ENCODE peak calls at places on chromosome 11, in five cellular contexts. J is A549, W is GM12878, G is SK-N-SH, P is K562. C is an unnamed sample.

GRCh38 chr11:61345170-61345610 is 12.2 kb downstream of the TKFC start:
- DNase-seq in G (peak), W (no peak), P (no peak), J (no peak), C (no peak)

GRCh38 chr11:134385774-134386565 is 26.1 kb downstream of the B3GAT1 start:
- DNase-seq in W (no peak), P (no peak), G (peak), J (no peak), C (no peak)

GRCh38 chr11:26842883-26843282 is 121.0 kb upstream of the SLC5A12 start:
- DNase-seq in J (no peak), P (no peak), W (no peak), G (no peak), C (no peak)

GRCh38 chr11:7871056-7871455 is 60.0 kb downstream of the OR10A6 start:
- DNase-seq in J (no peak), W (no peak), G (no peak), P (no peak), C (peak)

GRCh38 chr11:125228425-125228824 is 63.9 kb downstream of the PKNOX2 start:
- DNase-seq in J (no peak), G (no peak), W (no peak), P (no peak), C (no peak)

GRCh38 chr11:13313005-13313819 is 35.6 kb downstream of the BMAL1 start:
- DNase-seq in W (no peak), J (no peak), P (no peak), G (no peak), C (no peak)

GRCh38 chr11:118544647-118545010 is 13.6 kb downstream of the TMEM25 start:
- DNase-seq in P (no peak), J (no peak), W (no peak), G (no peak), C (no peak)

GRCh38 chr11:17989306-17989705 is 23.5 kb downstream of the SERGEF start:
- DNase-seq in J (no peak), P (no peak), G (no peak), W (no peak), C (no peak)

GRCh38 chr11:84899134-84899533 is 728.0 kb downstream of the DLG2 start:
- DNase-seq in J (no peak), P (no peak), G (no peak), W (no peak), C (no peak)

GRCh38 chr11:3637201-3637600 is 4.6 kb downstream of the ART5 start:
- DNase-seq in P (no peak), W (no peak), J (no peak), G (no peak), C (no peak)

GRCh38 chr11:33564856-33565453 is 135.7 kb downstream of the C11orf91 start:
- DNase-seq in J (no peak), P (no peak), W (no peak), G (no peak), C (no peak)

GRCh38 chr11:117902001-117902855 is 25.8 kb upstream of the FXYD6 start:
- DNase-seq in J (no peak), G (no peak), W (no peak), P (no peak), C (no peak)

GRCh38 chr11:17498058-17498457 is 21.4 kb upstream of the ABCC8 start:
- DNase-seq in P (no peak), W (no peak), G (no peak), J (no peak), C (no peak)

GRCh38 chr11:73152086-73152853 is 10.2 kb upstream of the FCHSD2 start:
- DNase-seq in J (no peak), P (no peak), G (no peak), W (no peak), C (no peak)

GRCh38 chr11:107695446-107695845 is 16.4 kb downstream of the SLN start:
- DNase-seq in W (no peak), J (no peak), G (no peak), P (no peak), C (peak)

GRCh38 chr11:97454988-97455387 is 1065.2 kb downstream of the JRKL start:
- DNase-seq in G (peak), W (no peak), J (no peak), P (no peak), C (no peak)

GRCh38 chr11:119863811-119864601 is 135.0 kb upstream of the NECTIN1 start:
- DNase-seq in W (no peak), J (no peak), G (peak), P (no peak), C (no peak)

GRCh38 chr11:9753031-9753430 is 89.2 kb downstream of the SWAP70 start:
- DNase-seq in W (no peak), G (no peak), J (no peak), P (no peak), C (peak)

GRCh38 chr11:112292785-112293407 is 32.2 kb upstream of the PLET1 start:
- DNase-seq in J (peak), W (no peak), G (no peak), P (no peak), C (peak)

GRCh38 chr11:68338041-68338800 is 25.8 kb downstream of the LRP5 start:
- DNase-seq in W (no peak), P (no peak), J (peak), G (no peak), C (peak)

GRCh38 chr11:1233351-1234053 is 10.6 kb downstream of the MUC5B start:
- DNase-seq in P (no peak), J (no peak), W (no peak), G (peak), C (no peak)

GRCh38 chr11:83364500-83365059 is 78.4 kb upstream of the CCDC90B start:
- DNase-seq in J (no peak), P (no peak), G (no peak), W (no peak), C (no peak)

GRCh38 chr11:27451528-27451927 is 21.1 kb downstream of the LGR4 start:
- DNase-seq in J (no peak), W (no peak), P (no peak), G (no peak), C (no peak)

GRCh38 chr11:43561832-43562231 is 118.7 kb upstream of the HSD17B12 start:
- DNase-seq in G (no peak), J (no peak), P (no peak), W (no peak), C (no peak)

GRCh38 chr11:43573233-43573632 is 107.3 kb upstream of the HSD17B12 start:
- DNase-seq in P (peak), W (no peak), J (peak), G (peak), C (no peak)

GRCh38 chr11:43567396-43567975 is 113.1 kb upstream of the HSD17B12 start:
- DNase-seq in G (peak), P (peak), J (peak), W (no peak), C (peak)
- TF ChIP-seq RCOR1 in G (no peak), P (no peak), J (no peak), W (no peak), C (no peak)

GRCh38 chr11:126613272-126613671 is 257.8 kb downstream of the ST3GAL4 start:
- DNase-seq in G (no peak), W (no peak), P (no peak), J (no peak), C (no peak)
- TF ChIP-seq RCOR1 in G (no peak), W (no peak), P (no peak), J (no peak), C (no peak)

DNA sequence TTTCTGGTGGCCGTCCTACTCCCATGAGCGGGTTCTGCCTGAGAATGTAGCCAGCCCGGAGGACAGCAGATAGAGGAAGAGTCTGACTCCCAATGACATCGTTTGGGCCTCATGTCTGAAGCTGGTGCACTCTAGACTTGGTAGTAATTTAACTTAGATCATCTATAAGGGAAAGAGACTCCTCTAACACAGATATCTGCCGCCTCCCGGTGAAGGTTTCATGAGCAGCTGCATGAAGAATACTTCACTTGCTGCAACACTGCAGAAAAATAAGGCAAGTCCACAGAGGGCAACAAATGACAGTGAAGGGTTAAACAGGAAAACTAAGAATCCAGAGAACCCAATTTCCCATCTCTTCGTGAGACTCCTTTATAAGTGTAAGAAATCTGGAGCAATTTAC is 5.9 kb upstream of the ARL2 start:
- DNase-seq in G (no peak), P (no peak), J (no peak), W (no peak), C (peak)
- TF ChIP-seq RCOR1 in G (no peak), P (no peak), J (no peak), W (no peak), C (no peak)

GRCh38 chr11:110778351-110778750 is 66.1 kb upstream of the ARHGAP20 start:
- DNase-seq in J (no peak), G (no peak), W (no peak), P (no peak), C (peak)
- TF ChIP-seq RCOR1 in J (no peak), G (no peak), W (no peak), P (no peak), C (no peak)